ENCODE peak calls at places on chromosomes 7 and 10, in ten cellular contexts. One of them, this sample, is unnamed.

GRCh38 chr10:43396061-43396927 is 12.7 kb downstream of the HNRNPF start:
- DNase-seq in DMS 273 treated with DMSO at 0.1 percent for 48 hours: no peak
- DNase-seq in right cardiac atrium: peak
- DNase-seq in T-helper 9 cell: peak
- DNase-seq in activated naive CD8-positive, alpha-beta T cell treated with anti-CD3 and anti-CD28 coated beads for 36 hours: peak
- DNase-seq in BJ: no peak
- DNase-seq in activated T-helper 1 cell treated with anti-CD3 and anti-CD28 coated beads, Interleukin-12 subunit alpha, Interleukin-12 subunit beta, Interleukin-2, Interleukin-4 antibody, amounts not matched to agents 30 ng/mL and 10 ng/mL and 1 ng/mL, durations not matched to agents 14 hours and 24 hours and 36 hours: peak
- DNase-seq in NCI-H1092: peak
- DNase-seq in naive thymus-derived CD8-positive, alpha-beta T cell: peak
- DNase-seq in RPMI8226: peak
- DNase-seq in this sample: peak

GRCh38 chr7:2709553-2710165 is 21.7 kb downstream of the AMZ1 start:
- DNase-seq in activated naive CD8-positive, alpha-beta T cell treated with anti-CD3 and anti-CD28 coated beads for 36 hours: peak
- DNase-seq in activated T-helper 1 cell treated with anti-CD3 and anti-CD28 coated beads, Interleukin-12 subunit alpha, Interleukin-12 subunit beta, Interleukin-2, Interleukin-4 antibody, amounts not matched to agents 30 ng/mL and 10 ng/mL and 1 ng/mL, durations not matched to agents 14 hours and 24 hours and 36 hours: peak
- DNase-seq in BJ: no peak
- DNase-seq in NCI-H1092: peak
- DNase-seq in naive thymus-derived CD8-positive, alpha-beta T cell: peak
- DNase-seq in T-helper 9 cell: peak
- DNase-seq in right cardiac atrium: peak
- DNase-seq in RPMI8226: peak
- DNase-seq in DMS 273 treated with DMSO at 0.1 percent for 48 hours: no peak
- DNase-seq in this sample: peak

GRCh38 chr10:132365102-132365501 is 31.9 kb upstream of the PWWP2B start:
- DNase-seq in right cardiac atrium: no peak
- DNase-seq in T-helper 9 cell: no peak
- DNase-seq in NCI-H1092: no peak
- DNase-seq in BJ: no peak
- DNase-seq in RPMI8226: no peak
- DNase-seq in activated T-helper 1 cell treated with anti-CD3 and anti-CD28 coated beads, Interleukin-12 subunit alpha, Interleukin-12 subunit beta, Interleukin-2, Interleukin-4 antibody, amounts not matched to agents 30 ng/mL and 10 ng/mL and 1 ng/mL, durations not matched to agents 14 hours and 24 hours and 36 hours: no peak
- DNase-seq in DMS 273 treated with DMSO at 0.1 percent for 48 hours: no peak
- DNase-seq in activated naive CD8-positive, alpha-beta T cell treated with anti-CD3 and anti-CD28 coated beads for 36 hours: no peak
- DNase-seq in naive thymus-derived CD8-positive, alpha-beta T cell: no peak
- DNase-seq in this sample: no peak

GRCh38 chr10:1242975-1243374 is 186.8 kb downstream of the WDR37 start:
- DNase-seq in BJ: no peak
- DNase-seq in right cardiac atrium: no peak
- DNase-seq in RPMI8226: no peak
- DNase-seq in naive thymus-derived CD8-positive, alpha-beta T cell: no peak
- DNase-seq in T-helper 9 cell: no peak
- DNase-seq in DMS 273 treated with DMSO at 0.1 percent for 48 hours: no peak
- DNase-seq in NCI-H1092: no peak
- DNase-seq in activated T-helper 1 cell treated with anti-CD3 and anti-CD28 coated beads, Interleukin-12 subunit alpha, Interleukin-12 subunit beta, Interleukin-2, Interleukin-4 antibody, amounts not matched to agents 30 ng/mL and 10 ng/mL and 1 ng/mL, durations not matched to agents 14 hours and 24 hours and 36 hours: no peak
- DNase-seq in activated naive CD8-positive, alpha-beta T cell treated with anti-CD3 and anti-CD28 coated beads for 36 hours: no peak
- DNase-seq in this sample: no peak

GRCh38 chr10:122461367-122461728 is at the start of gene HTRA1:
- DNase-seq in NCI-H1092: no peak
- DNase-seq in naive thymus-derived CD8-positive, alpha-beta T cell: no peak
- DNase-seq in T-helper 9 cell: no peak
- DNase-seq in activated T-helper 1 cell treated with anti-CD3 and anti-CD28 coated beads, Interleukin-12 subunit alpha, Interleukin-12 subunit beta, Interleukin-2, Interleukin-4 antibody, amounts not matched to agents 30 ng/mL and 10 ng/mL and 1 ng/mL, durations not matched to agents 14 hours and 24 hours and 36 hours: no peak
- DNase-seq in BJ: no peak
- DNase-seq in RPMI8226: no peak
- DNase-seq in right cardiac atrium: peak
- DNase-seq in activated naive CD8-positive, alpha-beta T cell treated with anti-CD3 and anti-CD28 coated beads for 36 hours: no peak
- DNase-seq in DMS 273 treated with DMSO at 0.1 percent for 48 hours: no peak
- DNase-seq in this sample: peak

GRCh38 chr10:80492875-80493413 is 38.8 kb downstream of the TSPAN14 start:
- DNase-seq in DMS 273 treated with DMSO at 0.1 percent for 48 hours: no peak
- DNase-seq in T-helper 9 cell: no peak
- DNase-seq in right cardiac atrium: no peak
- DNase-seq in activated naive CD8-positive, alpha-beta T cell treated with anti-CD3 and anti-CD28 coated beads for 36 hours: no peak
- DNase-seq in RPMI8226: no peak
- DNase-seq in activated T-helper 1 cell treated with anti-CD3 and anti-CD28 coated beads, Interleukin-12 subunit alpha, Interleukin-12 subunit beta, Interleukin-2, Interleukin-4 antibody, amounts not matched to agents 30 ng/mL and 10 ng/mL and 1 ng/mL, durations not matched to agents 14 hours and 24 hours and 36 hours: no peak
- DNase-seq in naive thymus-derived CD8-positive, alpha-beta T cell: no peak
- DNase-seq in BJ: no peak
- DNase-seq in NCI-H1092: no peak
- DNase-seq in this sample: no peak

GRCh38 chr10:61903184-61903990 is 1.9 kb downstream of the ARID5B start:
- DNase-seq in BJ: no peak
- DNase-seq in T-helper 9 cell: peak
- DNase-seq in activated T-helper 1 cell treated with anti-CD3 and anti-CD28 coated beads, Interleukin-12 subunit alpha, Interleukin-12 subunit beta, Interleukin-2, Interleukin-4 antibody, amounts not matched to agents 30 ng/mL and 10 ng/mL and 1 ng/mL, durations not matched to agents 14 hours and 24 hours and 36 hours: peak
- DNase-seq in NCI-H1092: no peak
- DNase-seq in naive thymus-derived CD8-positive, alpha-beta T cell: peak
- DNase-seq in activated naive CD8-positive, alpha-beta T cell treated with anti-CD3 and anti-CD28 coated beads for 36 hours: peak
- DNase-seq in RPMI8226: peak
- DNase-seq in DMS 273 treated with DMSO at 0.1 percent for 48 hours: no peak
- DNase-seq in right cardiac atrium: peak
- DNase-seq in this sample: peak

GRCh38 chr7:114708646-114709045 is 213.2 kb upstream of the MDFIC start:
- DNase-seq in activated naive CD8-positive, alpha-beta T cell treated with anti-CD3 and anti-CD28 coated beads for 36 hours: no peak
- DNase-seq in NCI-H1092: no peak
- DNase-seq in right cardiac atrium: no peak
- DNase-seq in naive thymus-derived CD8-positive, alpha-beta T cell: no peak
- DNase-seq in BJ: no peak
- DNase-seq in RPMI8226: peak
- DNase-seq in T-helper 9 cell: no peak
- DNase-seq in DMS 273 treated with DMSO at 0.1 percent for 48 hours: no peak
- DNase-seq in activated T-helper 1 cell treated with anti-CD3 and anti-CD28 coated beads, Interleukin-12 subunit alpha, Interleukin-12 subunit beta, Interleukin-2, Interleukin-4 antibody, amounts not matched to agents 30 ng/mL and 10 ng/mL and 1 ng/mL, durations not matched to agents 14 hours and 24 hours and 36 hours: no peak
- DNase-seq in this sample: no peak

GRCh38 chr10:78457804-78458483 is 424.3 kb downstream of the RPS24 start:
- DNase-seq in BJ: peak
- DNase-seq in naive thymus-derived CD8-positive, alpha-beta T cell: no peak
- DNase-seq in activated naive CD8-positive, alpha-beta T cell treated with anti-CD3 and anti-CD28 coated beads for 36 hours: no peak
- DNase-seq in T-helper 9 cell: no peak
- DNase-seq in right cardiac atrium: no peak
- DNase-seq in activated T-helper 1 cell treated with anti-CD3 and anti-CD28 coated beads, Interleukin-12 subunit alpha, Interleukin-12 subunit beta, Interleukin-2, Interleukin-4 antibody, amounts not matched to agents 30 ng/mL and 10 ng/mL and 1 ng/mL, durations not matched to agents 14 hours and 24 hours and 36 hours: no peak
- DNase-seq in DMS 273 treated with DMSO at 0.1 percent for 48 hours: no peak
- DNase-seq in NCI-H1092: no peak
- DNase-seq in RPMI8226: no peak
- DNase-seq in this sample: no peak